ENCODE peak calls at places on chromosomes 11 and 22, in five cellular contexts. One of them, this sample, is unnamed.

GRCh38 chr11:14300661-14301304 is 58.2 kb downstream of the RRAS2 start:
- DNase-seq in MM.1S: peak; percentile 57
- DNase-seq in heart right ventricle: no peak
- DNase-seq in adrenal gland: peak; percentile 73
- DNase-seq in GM23248: peak; percentile 84
- DNase-seq in this sample: peak; percentile 44

GRCh38 chr11:97454988-97455387 is 1065.2 kb downstream of the JRKL start:
- DNase-seq in MM.1S: peak; percentile 62
- DNase-seq in heart right ventricle: no peak
- DNase-seq in adrenal gland: no peak
- DNase-seq in GM23248: peak; percentile 6
- DNase-seq in this sample: no peak

GRCh38 chr11:32435511-32435946 is at the start of gene WT1:
- DNase-seq in adrenal gland: no peak
- DNase-seq in GM23248: no peak
- DNase-seq in MM.1S: no peak
- DNase-seq in heart right ventricle: peak; percentile 64
- DNase-seq in this sample: no peak

GRCh38 chr22:41147722-41148121 is 55.3 kb downstream of the EP300 start:
- DNase-seq in heart right ventricle: no peak
- DNase-seq in GM23248: no peak
- DNase-seq in adrenal gland: no peak
- DNase-seq in MM.1S: no peak
- DNase-seq in this sample: no peak

GRCh38 chr11:45022294-45023064 is 71.8 kb upstream of the TP53I11 start:
- DNase-seq in heart right ventricle: no peak
- DNase-seq in MM.1S: no peak
- DNase-seq in GM23248: peak; percentile 87
- DNase-seq in adrenal gland: no peak
- DNase-seq in this sample: no peak

GRCh38 chr11:107651672-107652071 is 60.2 kb downstream of the SLN start:
- DNase-seq in MM.1S: no peak
- DNase-seq in heart right ventricle: no peak
- DNase-seq in adrenal gland: no peak
- DNase-seq in GM23248: peak; percentile 9
- DNase-seq in this sample: no peak

GRCh38 chr22:22068657-22069056 is 86.1 kb upstream of the TOP3B start:
- DNase-seq in heart right ventricle: no peak
- DNase-seq in GM23248: no peak
- DNase-seq in adrenal gland: no peak
- DNase-seq in MM.1S: no peak
- DNase-seq in this sample: no peak

GRCh38 chr22:17228725-17229126 is 9.5 kb upstream of the ADA2 start:
- DNase-seq in adrenal gland: no peak
- DNase-seq in MM.1S: no peak
- DNase-seq in heart right ventricle: no peak
- DNase-seq in GM23248: no peak
- DNase-seq in this sample: no peak

GRCh38 chr11:83895516-83895915 is 609.3 kb upstream of the CCDC90B start:
- DNase-seq in GM23248: no peak
- DNase-seq in adrenal gland: no peak
- DNase-seq in heart right ventricle: no peak
- DNase-seq in MM.1S: no peak
- DNase-seq in this sample: no peak

GRCh38 chr22:50416996-50417395 is 57.8 kb downstream of the SBF1 start:
- DNase-seq in adrenal gland: no peak
- DNase-seq in heart right ventricle: no peak
- DNase-seq in GM23248: no peak
- DNase-seq in MM.1S: no peak
- DNase-seq in this sample: no peak

GRCh38 chr11:61092280-61092766 is 10.0 kb upstream of the CD5 start:
- DNase-seq in MM.1S: no peak
- DNase-seq in adrenal gland: no peak
- DNase-seq in heart right ventricle: no peak
- DNase-seq in GM23248: no peak
- DNase-seq in this sample: no peak

GRCh38 chr11:47056261-47056915 is 119.8 kb downstream of the CSTPP1 start:
- DNase-seq in adrenal gland: no peak
- DNase-seq in GM23248: peak; percentile 80
- DNase-seq in heart right ventricle: no peak
- DNase-seq in MM.1S: no peak
- DNase-seq in this sample: no peak

GRCh38 chr22:19959043-19959586 is 17.5 kb upstream of the TXNRD2 start:
- DNase-seq in MM.1S: no peak
- DNase-seq in heart right ventricle: peak; percentile 83
- DNase-seq in GM23248: peak; percentile 77
- DNase-seq in adrenal gland: peak; percentile 94
- DNase-seq in this sample: no peak

GRCh38 chr22:49119551-49119952 is 708.1 kb downstream of the BRD1 start:
- DNase-seq in adrenal gland: peak; percentile 25
- DNase-seq in GM23248: no peak
- DNase-seq in heart right ventricle: peak; percentile 36
- DNase-seq in MM.1S: no peak
- DNase-seq in this sample: no peak

GRCh38 chr11:41983458-41983857 is 524.0 kb upstream of the LRRC4C start:
- DNase-seq in GM23248: no peak
- DNase-seq in MM.1S: no peak
- DNase-seq in adrenal gland: no peak
- DNase-seq in heart right ventricle: no peak
- DNase-seq in this sample: no peak

GRCh38 chr11:123233978-123234340 is 38.9 kb upstream of the CLMP start:
- DNase-seq in adrenal gland: no peak
- DNase-seq in GM23248: no peak
- DNase-seq in MM.1S: no peak
- DNase-seq in heart right ventricle: no peak
- DNase-seq in this sample: no peak

GRCh38 chr11:68825603-68826002 is 16.1 kb downstream of the CPT1A start:
- DNase-seq in adrenal gland: no peak
- DNase-seq in GM23248: no peak
- DNase-seq in MM.1S: peak; percentile 79
- DNase-seq in heart right ventricle: no peak
- DNase-seq in this sample: peak; percentile 59

GRCh38 chr11:110762596-110762995 is 50.4 kb upstream of the ARHGAP20 start:
- DNase-seq in adrenal gland: no peak
- DNase-seq in heart right ventricle: no peak
- DNase-seq in MM.1S: no peak
- DNase-seq in GM23248: peak; percentile 67
- DNase-seq in this sample: no peak

GRCh38 chr11:104159356-104159755 is 4.6 kb downstream of the PDGFD start:
- DNase-seq in adrenal gland: no peak
- DNase-seq in heart right ventricle: no peak
- DNase-seq in GM23248: no peak
- DNase-seq in MM.1S: no peak
- DNase-seq in this sample: no peak

GRCh38 chr11:74249496-74249895 is 61.9 kb downstream of the P4HA3 start:
- DNase-seq in heart right ventricle: no peak
- DNase-seq in GM23248: no peak
- DNase-seq in adrenal gland: no peak
- DNase-seq in MM.1S: no peak
- DNase-seq in this sample: no peak

GRCh38 chr11:1384206-1384965 is 5.3 kb upstream of the BRSK2 start:
- DNase-seq in GM23248: peak; percentile 43
- DNase-seq in MM.1S: no peak
- DNase-seq in heart right ventricle: no peak
- DNase-seq in adrenal gland: no peak
- DNase-seq in this sample: no peak

GRCh38 chr11:1382429-1382828 is 7.3 kb upstream of the BRSK2 start:
- DNase-seq in adrenal gland: no peak
- DNase-seq in heart right ventricle: peak; percentile 15
- DNase-seq in GM23248: no peak
- DNase-seq in MM.1S: no peak
- DNase-seq in this sample: no peak

GRCh38 chr11:1387521-1387920 is 2.2 kb upstream of the BRSK2 start:
- DNase-seq in adrenal gland: no peak
- DNase-seq in GM23248: no peak
- DNase-seq in heart right ventricle: no peak
- DNase-seq in MM.1S: no peak
- DNase-seq in this sample: no peak

GRCh38 chr11:1381793-1382425 is 7.8 kb upstream of the BRSK2 start:
- DNase-seq in adrenal gland: no peak
- DNase-seq in GM23248: no peak
- DNase-seq in heart right ventricle: no peak
- DNase-seq in MM.1S: no peak
- DNase-seq in this sample: no peak

GRCh38 chr11:1382831-1383607 is 6.7 kb upstream of the BRSK2 start:
- DNase-seq in GM23248: peak; percentile 94
- DNase-seq in adrenal gland: peak; percentile 84
- DNase-seq in heart right ventricle: peak; percentile 79
- DNase-seq in MM.1S: peak; percentile 48
- DNase-seq in this sample: peak; percentile 72
- H3K4me3 ChIP-seq in GM23248: peak overlapping the region; percentile 72
- H3K4me3 ChIP-seq in adrenal gland: no peak overlapping the region
- H3K4me3 ChIP-seq in heart right ventricle: peak overlapping the region; percentile 53
- H3K4me3 ChIP-seq in MM.1S: peak overlapping the region; percentile 53
- H3K4me3 ChIP-seq in this sample: peak overlapping the region; percentile 57

GRCh38 chr11:114075891-114076441 is 16.5 kb downstream of the ZBTB16 start:
- DNase-seq in heart right ventricle: no peak
- DNase-seq in GM23248: peak; percentile 85
- DNase-seq in MM.1S: no peak
- DNase-seq in adrenal gland: peak; percentile 78
- DNase-seq in this sample: peak; percentile 49

GRCh38 chr11:114072978-114073377 is 13.5 kb downstream of the ZBTB16 start:
- DNase-seq in GM23248: no peak
- DNase-seq in heart right ventricle: no peak
- DNase-seq in adrenal gland: no peak
- DNase-seq in MM.1S: no peak
- DNase-seq in this sample: no peak

GRCh38 chr11:114074546-114075342 is 15.2 kb downstream of the ZBTB16 start:
- DNase-seq in adrenal gland: peak; percentile 55
- DNase-seq in MM.1S: no peak
- DNase-seq in heart right ventricle: no peak
- DNase-seq in GM23248: no peak
- DNase-seq in this sample: no peak

GRCh38 chr11:114075343-114075610 is 15.8 kb downstream of the ZBTB16 start:
- DNase-seq in heart right ventricle: no peak
- DNase-seq in GM23248: no peak
- DNase-seq in MM.1S: no peak
- DNase-seq in adrenal gland: no peak
- DNase-seq in this sample: no peak

GRCh38 chr11:114073506-114074381 is 14.2 kb downstream of the ZBTB16 start:
- DNase-seq in adrenal gland: no peak
- DNase-seq in MM.1S: no peak
- DNase-seq in heart right ventricle: no peak
- DNase-seq in GM23248: no peak
- DNase-seq in this sample: peak; percentile 43
- H3K27ac ChIP-seq in adrenal gland: peak overlapping the region; percentile 49
- H3K27ac ChIP-seq in MM.1S: no peak overlapping the region
- H3K27ac ChIP-seq in heart right ventricle: peak overlapping the region; percentile 75
- H3K27ac ChIP-seq in GM23248: no peak overlapping the region
- H3K27ac ChIP-seq in this sample: peak overlapping the region; percentile 43

GRCh38 chr11:117796456-117797428 is at the start of gene DSCAML1:
- DNase-seq in GM23248: peak; percentile 16
- DNase-seq in adrenal gland: no peak
- DNase-seq in heart right ventricle: peak; percentile 43
- DNase-seq in MM.1S: no peak
- DNase-seq in this sample: peak; percentile 34

GRCh38 chr11:117795726-117796455 is 1.1 kb downstream of the DSCAML1 start:
- DNase-seq in heart right ventricle: no peak
- DNase-seq in adrenal gland: no peak
- DNase-seq in MM.1S: no peak
- DNase-seq in GM23248: no peak
- DNase-seq in this sample: no peak

GRCh38 chr11:117793521-117793920 is 3.5 kb downstream of the DSCAML1 start:
- DNase-seq in GM23248: no peak
- DNase-seq in heart right ventricle: no peak
- DNase-seq in MM.1S: no peak
- DNase-seq in adrenal gland: no peak
- DNase-seq in this sample: no peak

GRCh38 chr11:117794144-117794543 is 2.9 kb downstream of the DSCAML1 start:
- DNase-seq in heart right ventricle: no peak
- DNase-seq in MM.1S: no peak
- DNase-seq in adrenal gland: no peak
- DNase-seq in GM23248: no peak
- DNase-seq in this sample: no peak

GRCh38 chr11:117794772-117795629 is 2.0 kb downstream of the DSCAML1 start:
- DNase-seq in MM.1S: no peak
- DNase-seq in GM23248: no peak
- DNase-seq in heart right ventricle: no peak
- DNase-seq in adrenal gland: no peak
- DNase-seq in this sample: no peak
- H3K27me3 ChIP-seq in MM.1S: peaks cover 68% of the 10 kb centered on the region
- H3K27me3 ChIP-seq in GM23248: peaks cover 43% of the 10 kb centered on the region
- H3K27me3 ChIP-seq in heart right ventricle: peaks cover 57% of the 10 kb centered on the region
- H3K27me3 ChIP-seq in adrenal gland: peaks cover 31% of the 10 kb centered on the region
- H3K27me3 ChIP-seq in this sample: peaks cover 38% of the 10 kb centered on the region

GRCh38 chr11:128692750-128693578 is 908 bp upstream of the FLI1 start:
- DNase-seq in heart right ventricle: peak; percentile 52
- DNase-seq in adrenal gland: peak; percentile 36
- DNase-seq in GM23248: peak; percentile 87
- DNase-seq in MM.1S: peak; percentile 47
- DNase-seq in this sample: peak; percentile 33

GRCh38 chr11:128689946-128690745 is 3.7 kb upstream of the FLI1 start:
- DNase-seq in adrenal gland: no peak
- DNase-seq in MM.1S: no peak
- DNase-seq in heart right ventricle: peak; percentile 40
- DNase-seq in GM23248: peak; percentile 65
- DNase-seq in this sample: no peak

GRCh38 chr11:128689586-128689945 is 4.3 kb upstream of the FLI1 start:
- DNase-seq in heart right ventricle: peak; percentile 17
- DNase-seq in MM.1S: no peak
- DNase-seq in adrenal gland: no peak
- DNase-seq in GM23248: no peak
- DNase-seq in this sample: no peak

GRCh38 chr11:128690746-128691091 is 3.2 kb upstream of the FLI1 start:
- DNase-seq in MM.1S: no peak
- DNase-seq in GM23248: peak; percentile 53
- DNase-seq in adrenal gland: no peak
- DNase-seq in heart right ventricle: peak; percentile 21
- DNase-seq in this sample: no peak

DNA sequence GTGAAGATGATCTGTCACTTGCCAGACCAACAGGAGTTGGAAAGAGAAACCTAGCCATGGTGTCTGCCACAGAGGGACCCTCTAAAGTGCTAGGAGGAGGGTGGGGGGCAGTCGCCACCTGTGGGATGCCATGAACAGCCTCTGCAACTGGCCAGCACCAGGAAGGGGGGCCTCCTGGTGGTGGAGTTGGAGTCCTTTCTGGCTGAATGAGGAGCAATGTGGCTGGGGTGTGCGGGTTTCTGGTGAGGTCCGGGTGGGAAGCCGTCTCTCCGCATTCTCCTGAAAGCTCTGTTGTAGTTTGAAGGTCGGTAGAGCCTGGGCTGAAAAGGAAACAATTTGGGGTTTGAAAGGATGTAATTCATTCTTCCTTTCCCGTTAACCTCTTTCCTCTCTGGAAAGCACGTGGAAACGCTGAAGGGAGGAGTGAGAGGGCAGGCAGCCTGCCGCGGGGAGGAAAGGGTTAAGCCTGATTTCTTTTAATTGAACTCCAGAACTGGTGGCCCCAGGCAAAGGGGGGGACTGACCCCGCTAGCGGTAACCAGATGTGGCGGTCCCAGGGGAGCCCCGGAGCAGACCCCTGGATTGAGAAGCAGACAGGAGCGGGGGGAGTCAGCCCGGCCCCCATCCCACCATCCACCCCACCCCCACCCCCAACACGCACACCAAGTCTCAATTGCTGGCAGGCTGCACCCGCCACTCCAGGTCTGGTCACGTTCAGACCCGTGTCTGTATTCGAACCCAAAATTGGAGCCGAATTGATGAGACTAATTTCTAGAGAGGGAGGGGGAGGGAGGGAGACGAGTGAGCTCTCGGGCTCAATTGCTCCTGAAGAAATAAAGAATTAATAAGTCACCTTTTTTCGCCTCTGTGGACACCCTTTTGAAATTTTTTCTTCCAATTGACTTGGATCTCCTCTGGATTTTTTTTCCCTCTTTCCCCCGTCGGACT is 1.8 kb upstream of the FLI1 start:
- DNase-seq in MM.1S: no peak
- DNase-seq in adrenal gland: no peak
- DNase-seq in GM23248: peak; percentile 32
- DNase-seq in heart right ventricle: peak; percentile 17
- DNase-seq in this sample: no peak
- H3K4me3 ChIP-seq in MM.1S: peak overlapping the region; percentile 96
- H3K4me3 ChIP-seq in adrenal gland: no peak overlapping the region
- H3K4me3 ChIP-seq in GM23248: peak overlapping the region; percentile 100
- H3K4me3 ChIP-seq in heart right ventricle: peak overlapping the region; percentile 72
- H3K4me3 ChIP-seq in this sample: peak overlapping the region; percentile 77

This sample was measured in CD4-positive, alpha-beta memory T cell.